ENCODE peak calls at places on chromosome 7, in five cellular contexts. J is lower lobe of right lung; T is astrocyte of the spinal cord; E is CD8-positive, alpha-beta T cell; F is cardiac muscle cell. Y is an unnamed sample.
A peak's percentile ranks its signal among the peaks of the same experiment; 100 is the strongest.

GRCh38 chr7:16753102-16753931 is at the start of gene TSPAN13:
- DNase-seq in F (peak; percentile 71), E (peak; percentile 4), J (peak; percentile 93), T (peak; percentile 73), Y (peak; percentile 76)

GRCh38 chr7:77328669-77329068 is 87.5 kb downstream of the GSAP start:
- DNase-seq in T (peak; percentile 65), E (no peak), J (no peak), F (peak; percentile 52), Y (peak; percentile 54)

GRCh38 chr7:73569042-73569608 is 9.3 kb downstream of the TBL2 start:
- DNase-seq in T (no peak), E (no peak), F (no peak), J (no peak), Y (no peak)

GRCh38 chr7:107179326-107180163 is 10.7 kb downstream of the HBP1 start:
- DNase-seq in E (no peak), J (no peak), F (peak; percentile 30), T (peak; percentile 18), Y (no peak)

GRCh38 chr7:97871659-97872024 is 566 bp downstream of the ASNS start:
- DNase-seq in F (no peak), T (no peak), E (peak; percentile 2), J (no peak), Y (no peak)

GRCh38 chr7:30656006-30656575 is 26.2 kb downstream of the CRHR2 start:
- DNase-seq in E (no peak), F (no peak), T (no peak), J (no peak), Y (no peak)

GRCh38 chr7:45583296-45583695 is 9.1 kb downstream of the ADCY1 start:
- DNase-seq in T (no peak), J (no peak), E (no peak), F (no peak), Y (no peak)

GRCh38 chr7:150396426-150397375 is 17.6 kb downstream of the ZNF775 start:
- DNase-seq in E (no peak), J (no peak), T (no peak), F (no peak), Y (no peak)

GRCh38 chr7:150946826-150947750 is 31.0 kb downstream of the KCNH2 start:
- DNase-seq in T (no peak), J (peak; percentile 43), F (no peak), E (no peak), Y (no peak)

GRCh38 chr7:74138334-74138867 is 35.8 kb upstream of the EIF4H start:
- DNase-seq in E (no peak), J (no peak), T (no peak), F (no peak), Y (no peak)

GRCh38 chr7:156892086-156892800 is 740 bp downstream of the LMBR1 start:
- DNase-seq in F (peak; percentile 32), E (peak; percentile 41), J (peak; percentile 73), T (no peak), Y (no peak)

GRCh38 chr7:104841798-104842197 is 172.2 kb upstream of the KMT2E start:
- DNase-seq in E (no peak), J (no peak), F (no peak), T (no peak), Y (no peak)

GRCh38 chr7:157431173-157431950 is 94.6 kb downstream of the DNAJB6 start:
- DNase-seq in E (no peak), F (no peak), J (peak; percentile 43), T (no peak), Y (no peak)

GRCh38 chr7:134449596-134450194 is 9.2 kb downstream of the AKR1B1 start:
- DNase-seq in F (no peak), T (no peak), J (no peak), E (no peak), Y (no peak)

GRCh38 chr7:130371059-130371458 is 9.2 kb upstream of the CPA1 start:
- DNase-seq in E (no peak), J (no peak), F (peak; percentile 74), T (no peak), Y (peak; percentile 83)

GRCh38 chr7:29314148-29314547 is 119.6 kb downstream of the CHN2 start:
- DNase-seq in J (no peak), T (no peak), E (no peak), F (no peak), Y (no peak)

GRCh38 chr7:49187543-49188268 is 263.4 kb downstream of the CDC14C start:
- DNase-seq in J (no peak), E (no peak), F (no peak), T (no peak), Y (no peak)

GRCh38 chr7:47819054-47819920 is 129.0 kb downstream of the PKD1L1 start:
- DNase-seq in T (peak; percentile 83), J (peak; percentile 63), F (peak; percentile 86), E (no peak), Y (peak; percentile 69)

GRCh38 chr7:149496642-149497391 is 792 bp downstream of the ZNF746 start:
- DNase-seq in F (peak; percentile 48), J (peak; percentile 76), E (peak; percentile 18), T (peak; percentile 32), Y (peak; percentile 65)

GRCh38 chr7:38306136-38306535 is 32.7 kb upstream of the TARP start:
- DNase-seq in J (no peak), T (peak; percentile 47), E (no peak), F (no peak), Y (no peak)

GRCh38 chr7:44172803-44173424 is 16.3 kb downstream of the GCK start:
- DNase-seq in J (no peak), T (no peak), F (no peak), E (no peak), Y (no peak)

GRCh38 chr7:159109092-159110035 is 35.3 kb downstream of the VIPR2 start:
- DNase-seq in J (peak; percentile 42), F (no peak), T (no peak), E (no peak), Y (peak; percentile 4)

GRCh38 chr7:107327986-107328569 is 141.8 kb upstream of the GPR22 start:
- DNase-seq in T (peak; percentile 4), J (no peak), F (no peak), E (no peak), Y (peak; percentile 68)

GRCh38 chr7:139526578-139527544 is 3.4 kb downstream of the CLEC2L start:
- DNase-seq in E (no peak), J (no peak), F (peak; percentile 87), T (peak; percentile 86), Y (peak; percentile 61)

GRCh38 chr7:21731977-21732376 is 189.1 kb downstream of the DNAH11 start:
- DNase-seq in F (no peak), T (no peak), E (no peak), J (no peak), Y (no peak)

GRCh38 chr7:29194594-29195417 is at the start of gene CHN2:
- DNase-seq in E (peak; percentile 29), J (peak; percentile 76), T (peak; percentile 11), F (peak; percentile 30), Y (peak; percentile 34)

GRCh38 chr7:74002474-74003017 is 25.4 kb upstream of the ELN start:
- DNase-seq in T (peak; percentile 78), J (peak; percentile 73), F (peak; percentile 68), E (no peak), Y (no peak)

GRCh38 chr7:127612263-127612662 is 5.7 kb downstream of the PAX4 start:
- DNase-seq in F (no peak), E (no peak), J (no peak), T (no peak), Y (no peak)

GRCh38 chr7:132255084-132255483 is 321.2 kb downstream of the PLXNA4 start:
- DNase-seq in F (no peak), J (peak; percentile 45), E (no peak), T (no peak), Y (no peak)

GRCh38 chr7:95690367-95690947 is 81.9 kb upstream of the DYNC1I1 start:
- DNase-seq in T (peak; percentile 70), J (no peak), F (peak; percentile 69), E (no peak), Y (peak; percentile 10)

GRCh38 chr7:57417736-57418135 is 32.2 kb upstream of the ZNF716 start:
- DNase-seq in F (no peak), E (no peak), T (no peak), J (no peak), Y (no peak)
- TF ChIP-seq CTCF in F (no peak), E (no peak), T (no peak), J (no peak), Y (no peak)

GRCh38 chr7:7969306-7970112 is 913 bp downstream of the GLCCI1 start:
- DNase-seq in J (peak; percentile 62), T (peak; percentile 46), F (peak; percentile 40), E (peak; percentile 24), Y (no peak)
- TF ChIP-seq CTCF in J (no peak), T (peak; percentile 8), F (no peak), E (no peak), Y (no peak)

DNA sequence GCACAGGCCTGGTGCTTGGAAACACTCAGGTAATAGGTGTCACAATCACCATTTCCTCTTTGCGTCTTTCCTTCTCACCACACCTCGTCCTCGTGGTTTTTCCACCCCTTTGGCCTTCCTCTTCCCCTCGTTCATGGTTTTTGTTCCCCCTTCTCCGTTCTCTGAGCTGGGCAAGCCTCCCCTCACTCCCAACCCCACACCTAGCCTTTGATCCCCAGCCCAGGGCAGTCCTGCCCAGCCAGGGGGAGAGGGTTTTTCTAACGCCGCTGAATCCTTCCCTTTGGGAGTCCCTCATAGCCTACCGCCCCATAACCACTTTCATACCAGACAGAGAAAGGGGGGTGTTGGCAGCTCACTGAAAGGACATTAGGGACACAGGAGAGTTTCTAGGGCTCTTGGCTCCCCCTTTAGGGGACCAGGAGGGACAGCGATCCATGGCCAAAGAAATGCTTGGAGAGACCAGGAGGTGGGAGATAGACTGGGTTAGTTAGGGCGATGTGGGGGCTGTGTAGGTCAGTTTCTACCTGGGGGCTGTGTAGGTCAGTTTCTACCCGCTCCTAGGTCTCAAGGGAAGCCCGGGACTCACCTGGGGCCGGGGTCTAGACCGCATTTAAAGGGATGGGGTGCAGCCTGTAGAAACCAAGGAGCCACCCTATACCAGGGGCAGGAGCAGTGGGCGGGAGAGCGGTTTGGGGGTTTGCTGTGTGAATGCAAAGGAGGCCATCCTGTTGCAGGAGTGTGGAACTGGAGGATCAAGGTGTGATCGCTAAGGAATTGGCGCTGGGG is 1.4 kb downstream of the EPHB4 start:
- DNase-seq in F (peak; percentile 48), T (peak; percentile 50), E (no peak), J (no peak), Y (peak; percentile 56)
- TF ChIP-seq CTCF in F (peak; percentile 40), T (peak; percentile 54), E (no peak), J (no peak), Y (peak; percentile 51)

GRCh38 chr7:1755783-1756626 is 85.9 kb downstream of the ELFN1 start:
- DNase-seq in E (no peak), F (no peak), T (no peak), J (no peak), Y (no peak)

GRCh38 chr7:1761097-1761496 is 91.0 kb downstream of the ELFN1 start:
- DNase-seq in T (no peak), F (no peak), E (no peak), J (no peak), Y (no peak)

GRCh38 chr7:1757601-1758000 is 87.5 kb downstream of the ELFN1 start:
- DNase-seq in F (no peak), J (no peak), T (no peak), E (no peak), Y (no peak)

GRCh38 chr7:1758859-1759521 is 88.9 kb downstream of the ELFN1 start:
- DNase-seq in T (no peak), J (peak; percentile 35), F (no peak), E (no peak), Y (no peak)

DNA sequence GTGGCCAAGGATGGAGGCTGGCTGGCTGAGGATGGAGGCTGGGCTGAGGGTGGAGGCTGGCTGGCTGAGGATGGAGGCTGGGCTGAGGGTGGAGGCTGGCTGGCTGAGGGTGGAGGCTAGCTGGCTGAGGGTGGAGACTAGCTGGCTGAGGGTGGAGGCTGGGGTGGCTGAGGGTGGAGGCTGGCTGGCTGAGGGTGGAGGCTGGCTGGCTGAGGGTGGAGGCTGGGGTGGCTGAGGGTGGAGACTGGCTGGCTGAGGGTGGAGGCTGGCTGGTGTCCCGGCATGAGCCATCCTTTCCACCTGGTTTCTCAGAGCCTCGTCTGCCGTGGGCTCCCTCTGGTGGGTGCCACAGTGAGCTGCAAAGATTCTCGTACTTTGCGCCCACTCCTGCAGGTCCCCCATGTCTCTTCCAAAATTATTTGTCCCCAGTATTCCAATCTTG is 88.4 kb downstream of the ELFN1 start:
- DNase-seq in J (peak; percentile 46), E (no peak), F (peak; percentile 40), T (no peak), Y (peak; percentile 36)
- TF ChIP-seq CTCF in J (no peak), E (no peak), F (peak; percentile 34), T (peak; percentile 30), Y (peak; percentile 40)